ENCODE peak calls at places on chromosomes 5 and 9, in four cellular contexts. Z is K562, V is adrenal gland, I is A549. M is an unnamed sample.

GRCh38 chr5:10424124-10424731 is 17.5 kb upstream of the ROPN1L start:
- DNase-seq in Z (no peak), I (peak; percentile 59), V (peak; percentile 48), M (no peak)

GRCh38 chr9:125754096-125754495 is 6.9 kb downstream of the PBX3 start:
- DNase-seq in V (no peak), I (no peak), Z (no peak), M (no peak)

GRCh38 chr5:176406436-176407052 is 9.8 kb downstream of the CLTB start:
- DNase-seq in Z (peak; percentile 6), I (no peak), V (no peak), M (peak; percentile 33)

GRCh38 chr5:59416441-59416840 is 477.1 kb downstream of the PDE4D start:
- DNase-seq in V (no peak), Z (no peak), I (peak; percentile 66), M (no peak)

GRCh38 chr9:35736201-35736633 is 3.8 kb downstream of the CREB3 start:
- DNase-seq in Z (peak; percentile 39), I (peak; percentile 86), V (peak; percentile 80), M (peak; percentile 66)

GRCh38 chr9:109908459-109909390 is 128.7 kb downstream of the PALM2AKAP2 start:
- DNase-seq in I (no peak), Z (no peak), V (no peak), M (no peak)

GRCh38 chr5:15450949-15451348 is 49.0 kb upstream of the FBXL7 start:
- DNase-seq in I (no peak), Z (no peak), V (no peak), M (no peak)

GRCh38 chr9:29211681-29212589 is 1638.7 kb upstream of the C9orf72 start:
- DNase-seq in V (peak; percentile 48), Z (no peak), I (peak; percentile 47), M (peak; percentile 89)

GRCh38 chr5:65760504-65761275 is 38.7 kb downstream of the NLN start:
- DNase-seq in I (peak; percentile 11), Z (no peak), V (peak; percentile 9), M (peak; percentile 13)

GRCh38 chr9:114287001-114287762 is 35.7 kb upstream of the ORM1 start:
- DNase-seq in V (no peak), I (no peak), Z (no peak), M (peak; percentile 12)

GRCh38 chr5:135829681-135830383 is 4.6 kb upstream of the SLC25A48 start:
- DNase-seq in I (peak; percentile 56), V (peak; percentile 85), Z (peak; percentile 76), M (peak; percentile 73)

GRCh38 chr9:88403340-88403739 is 15.1 kb downstream of the SPIN1 start:
- DNase-seq in V (no peak), Z (no peak), I (no peak), M (no peak)

GRCh38 chr5:124404796-124405195 is 341.6 kb downstream of the ZNF608 start:
- DNase-seq in I (no peak), V (no peak), Z (no peak), M (no peak)

GRCh38 chr5:77707786-77708185 is 68.4 kb downstream of the TBCA start:
- DNase-seq in Z (no peak), I (no peak), V (peak; percentile 26), M (no peak)

GRCh38 chr9:111945216-111945615 is 48.6 kb downstream of the UGCG start:
- DNase-seq in V (no peak), I (no peak), Z (no peak), M (no peak)

GRCh38 chr9:99859395-99859980 is 37.8 kb downstream of the NR4A3 start:
- DNase-seq in V (peak; percentile 30), I (no peak), Z (no peak), M (no peak)

GRCh38 chr9:95480346-95480745 is 36.4 kb downstream of the PTCH1 start:
- DNase-seq in Z (no peak), V (no peak), I (no peak), M (no peak)

GRCh38 chr9:95483431-95483830 is 33.3 kb downstream of the PTCH1 start:
- DNase-seq in V (no peak), I (no peak), Z (no peak), M (no peak)

GRCh38 chr9:95477441-95477840 is 39.3 kb downstream of the PTCH1 start:
- DNase-seq in V (no peak), Z (no peak), I (no peak), M (no peak)

GRCh38 chr9:95481000-95481399 is 35.8 kb downstream of the PTCH1 start:
- DNase-seq in V (no peak), I (no peak), Z (no peak), M (no peak)

GRCh38 chr9:95477885-95478790 is 38.6 kb downstream of the PTCH1 start:
- DNase-seq in Z (no peak), V (no peak), I (no peak), M (no peak)
- H3K27ac ChIP-seq in Z (no peak overlapping the region), V (no peak overlapping the region), I (no peak overlapping the region), M (no peak overlapping the region)

GRCh38 chr9:122406264-122406890 is 35.6 kb downstream of the PTGS1 start:
- DNase-seq in I (peak; percentile 19), V (no peak), Z (no peak), M (no peak)

GRCh38 chr9:122403381-122404002 is 32.7 kb downstream of the PTGS1 start:
- DNase-seq in I (no peak), Z (no peak), V (no peak), M (no peak)

GRCh38 chr9:122398371-122398924 is 27.6 kb downstream of the PTGS1 start:
- DNase-seq in I (no peak), Z (no peak), V (no peak), M (no peak)

GRCh38 chr9:122397749-122398148 is 26.9 kb downstream of the PTGS1 start:
- DNase-seq in I (no peak), Z (no peak), V (no peak), M (no peak)

DNA sequence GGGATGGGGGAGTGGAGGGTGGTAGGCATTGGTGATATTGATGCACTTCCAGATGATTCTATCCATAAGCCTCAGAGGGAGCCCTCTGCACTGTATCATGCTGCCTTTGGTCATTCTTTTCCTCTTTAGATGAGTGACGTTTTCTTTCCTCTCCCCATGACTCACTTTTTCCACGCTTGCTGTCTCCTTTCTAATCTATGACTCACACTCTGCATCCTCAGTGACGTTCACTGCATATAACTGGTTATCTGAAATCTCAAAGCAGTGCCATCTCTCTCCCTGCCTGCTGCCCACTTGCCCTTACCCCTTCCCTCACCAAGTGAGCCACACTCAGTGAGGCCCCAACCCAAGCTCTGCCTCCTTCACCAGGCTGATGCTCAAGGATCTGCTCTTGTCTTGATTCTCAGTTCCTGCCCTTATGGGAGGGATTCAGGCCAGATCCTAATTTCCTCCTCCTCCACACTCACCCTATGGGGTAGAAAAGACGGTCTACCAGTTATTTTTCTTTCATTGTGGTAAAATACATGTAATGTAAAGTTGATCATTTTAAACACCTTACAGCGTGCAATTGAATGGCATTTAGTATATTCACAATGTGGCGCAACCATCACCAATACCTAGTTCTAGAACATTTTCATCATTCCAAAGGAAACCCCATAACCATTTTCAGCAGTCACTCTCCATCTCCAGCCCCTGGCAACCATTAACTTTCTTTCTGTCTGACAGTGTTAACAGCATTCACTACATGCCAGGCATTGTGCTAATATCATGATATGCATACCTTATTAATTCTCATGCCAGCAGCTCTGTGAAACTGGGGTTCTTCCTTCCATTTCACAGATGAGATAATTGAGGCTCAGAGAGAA is 31.8 kb downstream of the PTGS1 start:
- DNase-seq in Z (peak; percentile 53), I (peak; percentile 91), V (peak; percentile 37), M (no peak)
- H3K4me1 ChIP-seq in Z (peaks cover 3% of the 10 kb centered on the region), I (peaks cover 21% of the 10 kb centered on the region), V (no peaks in the 10 kb centered on the region), M (no peaks in the 10 kb centered on the region)

GRCh38 chr9:123434619-123435240 is 78.7 kb downstream of the CRB2 start:
- DNase-seq in I (peak; percentile 56), V (no peak), Z (peak; percentile 38), M (no peak)
- TF ChIP-seq CTCF in I (no peak), V (no peak), Z (peak; percentile 41), M (no peak)

GRCh38 chr9:127490831-127491230 is 39.5 kb downstream of the LRSAM1 start:
- DNase-seq in I (no peak), Z (no peak), V (no peak), M (no peak)

GRCh38 chr9:127485995-127486394 is 34.7 kb downstream of the LRSAM1 start:
- DNase-seq in Z (no peak), V (no peak), I (no peak), M (no peak)

GRCh38 chr9:127489471-127490115 is 38.3 kb downstream of the LRSAM1 start:
- DNase-seq in I (no peak), V (no peak), Z (peak; percentile 31), M (no peak)

GRCh38 chr9:127491516-127491915 is 40.2 kb downstream of the LRSAM1 start:
- DNase-seq in I (no peak), V (no peak), Z (no peak), M (no peak)

GRCh38 chr9:127488946-127489345 is 37.6 kb downstream of the LRSAM1 start:
- DNase-seq in Z (no peak), I (no peak), V (no peak), M (no peak)
- H3K27ac ChIP-seq in Z (no peak overlapping the region), I (no peak overlapping the region), V (no peak overlapping the region), M (no peak overlapping the region)

GRCh38 chr5:169876376-169876775 is 103.9 kb downstream of the INSYN2B start:
- DNase-seq in Z (no peak), V (no peak), I (no peak), M (no peak)
- H3K4me1 ChIP-seq in Z (no peaks in the 10 kb centered on the region), V (peaks cover 6% of the 10 kb centered on the region), I (no peaks in the 10 kb centered on the region), M (no peaks in the 10 kb centered on the region)